ENCODE peak calls at places on chromosomes 2 and 18, in five cellular contexts. U is K562, D is endothelial cell of umbilical vein, C is stomach, T is GM12891. P is an unnamed sample.

GRCh38 chr18:1760901-1761300 is 810.4 kb downstream of the METTL4 start:
- DNase-seq in U (no peak), D (no peak), C (no peak), T (no peak), P (no peak)

GRCh38 chr2:107255744-107256143 is 369.8 kb upstream of the ST6GAL2 start:
- DNase-seq in U (no peak), D (no peak), C (no peak), T (no peak), P (no peak)

GRCh38 chr18:6435731-6436130 is 21.0 kb upstream of the L3MBTL4 start:
- DNase-seq in U (no peak), D (no peak), C (no peak), T (no peak), P (no peak)

GRCh38 chr2:95346738-95347671 is 49.9 kb downstream of the KCNIP3 start:
- DNase-seq in U (peak; percentile 39), D (peak; percentile 8), C (peak; percentile 25), T (no peak), P (peak; percentile 69)

GRCh38 chr2:10504994-10505820 is 57.1 kb upstream of the ODC1 start:
- DNase-seq in U (no peak), D (no peak), C (peak; percentile 15), T (no peak), P (no peak)

GRCh38 chr2:190862591-190862991 is 18.0 kb upstream of the GLS start:
- DNase-seq in U (no peak), D (no peak), C (no peak), T (no peak), P (no peak)

GRCh38 chr2:104834431-104834830 is 19.5 kb upstream of the POU3F3 start:
- DNase-seq in U (no peak), D (no peak), C (no peak), T (no peak), P (no peak)

GRCh38 chr2:109417701-109418335 is 195.9 kb downstream of the SEPTIN10 start:
- DNase-seq in U (no peak), D (no peak), C (peak; percentile 40), T (no peak), P (no peak)

GRCh38 chr2:134446431-134447091 is 192.7 kb downstream of the MGAT5 start:
- DNase-seq in U (no peak), D (peak; percentile 90), C (no peak), T (no peak), P (no peak)

GRCh38 chr2:86249843-86250402 is 50.7 kb downstream of the MRPL35 start:
- DNase-seq in U (peak; percentile 29), D (no peak), C (peak; percentile 55), T (no peak), P (peak; percentile 78)

GRCh38 chr2:238160206-238161129 is 1.7 kb downstream of the ERFE start:
- DNase-seq in U (peak; percentile 54), D (no peak), C (no peak), T (no peak), P (no peak)

GRCh38 chr2:102032368-102033027 is 40.7 kb downstream of the IL1R2 start:
- DNase-seq in U (no peak), D (no peak), C (no peak), T (no peak), P (no peak)

GRCh38 chr2:239791727-239792648 is 233.2 kb downstream of the NDUFA10 start:
- DNase-seq in U (no peak), D (no peak), C (peak; percentile 20), T (no peak), P (peak; percentile 46)

GRCh38 chr2:210003394-210003793 is 956 bp downstream of the RPE start:
- DNase-seq in U (no peak), D (no peak), C (no peak), T (no peak), P (no peak)

GRCh38 chr2:204947448-204947847 is 402.2 kb downstream of the PARD3B start:
- DNase-seq in U (no peak), D (no peak), C (no peak), T (no peak), P (no peak)

GRCh38 chr2:41926614-41927580 is 120.9 kb upstream of the PKDCC start:
- DNase-seq in U (no peak), D (no peak), C (no peak), T (no peak), P (peak; percentile 95)

GRCh38 chr2:182593394-182593707 is 122.7 kb upstream of the DNAJC10 start:
- DNase-seq in U (no peak), D (peak; percentile 10), C (no peak), T (no peak), P (no peak)

GRCh38 chr2:23813438-23813837 is 113.5 kb downstream of the ATAD2B start:
- DNase-seq in U (no peak), D (no peak), C (no peak), T (no peak), P (no peak)

GRCh38 chr2:187996630-187997029 is 295.0 kb upstream of the GULP1 start:
- DNase-seq in U (no peak), D (no peak), C (no peak), T (no peak), P (no peak)

DNA sequence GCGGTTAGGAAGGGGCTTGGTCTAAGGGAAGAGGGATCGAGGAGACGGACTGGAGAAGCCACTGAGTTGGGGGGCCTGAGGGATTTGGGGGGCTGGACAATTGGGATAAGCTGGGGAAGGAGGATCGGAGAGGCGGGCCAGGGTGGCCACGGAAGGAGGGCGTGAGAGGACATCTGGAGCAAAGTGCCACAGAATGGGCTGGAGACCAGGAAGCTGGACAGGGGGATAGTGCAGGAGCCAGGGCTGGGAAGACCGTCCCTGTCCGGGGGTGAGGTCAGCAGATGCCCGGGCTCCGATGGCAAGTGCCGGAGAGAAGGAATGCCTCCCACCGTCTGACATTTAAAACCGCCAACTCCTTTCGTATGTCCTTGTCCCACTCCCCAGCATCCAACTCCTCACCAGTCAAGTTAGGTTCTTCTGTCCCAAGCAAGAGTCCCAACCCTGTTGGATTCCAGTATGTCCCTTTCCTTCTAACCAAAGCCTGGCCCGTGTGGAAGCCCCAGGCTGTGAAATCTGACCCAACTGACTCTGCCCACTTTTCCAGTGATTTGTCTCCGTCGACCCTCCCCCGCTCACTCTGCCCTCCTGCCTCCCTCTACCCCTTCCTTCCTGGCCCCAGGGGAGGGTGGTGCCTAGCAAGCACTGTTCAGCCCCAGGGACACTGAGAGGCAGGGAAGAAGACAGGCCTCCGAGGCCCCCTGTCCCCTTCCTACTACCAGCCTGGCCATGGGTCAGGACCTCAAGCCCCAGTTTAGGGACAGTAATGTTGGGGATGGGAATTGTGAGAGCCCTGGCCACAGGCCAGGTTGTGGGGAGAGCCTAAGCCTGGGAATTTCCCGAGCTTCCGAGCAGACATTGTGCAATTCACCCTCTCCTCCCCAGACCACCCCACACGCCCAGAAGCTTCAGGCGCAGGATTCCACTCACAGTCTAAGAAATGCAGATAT is 31.5 kb upstream of the TMBIM1 start:
- DNase-seq in U (no peak), D (peak; percentile 77), C (no peak), T (no peak), P (no peak)
- TF ChIP-seq POLR2AphosphoS5 in U (no peak), D (peak; percentile 36), C (no peak), T (no peak), P (no peak)

GRCh38 chr18:24009651-24010333 is 4.8 kb upstream of the TTC39C start:
- DNase-seq in U (no peak), D (no peak), C (no peak), T (no peak), P (no peak)
- TF ChIP-seq POLR2A in U (no peak), D (no peak), C (no peak), T (no peak), P (no peak)

GRCh38 chr2:118123561-118124232 is 35.4 kb downstream of the INSIG2 start:
- DNase-seq in U (no peak), D (peak; percentile 87), C (no peak), T (no peak), P (no peak)
- TF ChIP-seq POLR2AphosphoS5 in U (no peak), D (no peak), C (no peak), T (no peak), P (no peak)

GRCh38 chr2:232942831-232943230 is 70.2 kb downstream of the NGEF start:
- DNase-seq in U (no peak), D (no peak), C (no peak), T (no peak), P (no peak)

GRCh38 chr2:232940724-232941123 is 70.7 kb downstream of the SNORC start:
- DNase-seq in U (no peak), D (no peak), C (no peak), T (no peak), P (no peak)

GRCh38 chr2:232937278-232937906 is 67.3 kb downstream of the SNORC start:
- DNase-seq in U (peak; percentile 63), D (no peak), C (no peak), T (no peak), P (no peak)

GRCh38 chr2:232941400-232941799 is 71.3 kb downstream of the SNORC start:
- DNase-seq in U (no peak), D (no peak), C (no peak), T (no peak), P (no peak)

DNA sequence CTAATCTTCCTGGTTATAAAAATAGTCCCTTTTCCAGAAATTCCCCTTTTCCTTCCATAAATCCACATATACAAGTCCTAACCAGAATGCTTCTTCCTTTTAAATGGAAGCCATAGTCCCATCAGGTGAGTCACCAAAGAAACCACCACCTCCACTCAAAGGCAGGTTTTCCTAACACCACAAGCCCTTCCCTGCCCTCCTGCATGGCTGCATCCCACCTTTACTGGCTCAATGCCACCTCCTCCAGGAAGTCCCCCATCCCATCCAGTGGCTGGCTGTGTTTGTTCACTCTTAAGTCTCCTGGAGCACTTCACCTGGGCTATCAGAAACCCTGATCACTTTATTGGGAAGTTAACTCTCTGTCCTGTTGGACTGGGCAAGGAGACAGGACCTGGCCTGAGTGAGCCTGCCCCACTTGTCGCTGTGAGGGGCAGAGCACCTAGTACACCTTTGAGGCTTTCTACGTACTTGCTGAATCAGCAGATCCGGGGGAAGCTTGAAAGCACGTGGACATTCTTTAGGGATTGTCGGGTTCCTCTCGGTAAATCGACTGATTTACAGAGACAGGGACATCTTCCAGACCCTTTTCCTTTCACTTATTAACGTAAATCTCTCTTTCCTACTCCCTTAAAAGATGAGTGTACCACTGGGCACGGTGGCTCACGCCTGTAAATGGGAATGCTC is 71.0 kb downstream of the NGEF start:
- DNase-seq in U (no peak), D (no peak), C (no peak), T (no peak), P (no peak)
- TF ChIP-seq POLR2A in U (no peak), D (no peak), C (no peak), T (no peak), P (no peak)

GRCh38 chr2:84906900-84907714 is 1.7 kb downstream of the TMSB10 start:
- DNase-seq in U (peak; percentile 60), D (peak; percentile 72), C (no peak), T (no peak), P (peak; percentile 83)
- TF ChIP-seq POLR2AphosphoS5 in U (no peak), D (peak; percentile 95), C (peak; percentile 5), T (peak; percentile 70), P (peak; percentile 70)

DNA sequence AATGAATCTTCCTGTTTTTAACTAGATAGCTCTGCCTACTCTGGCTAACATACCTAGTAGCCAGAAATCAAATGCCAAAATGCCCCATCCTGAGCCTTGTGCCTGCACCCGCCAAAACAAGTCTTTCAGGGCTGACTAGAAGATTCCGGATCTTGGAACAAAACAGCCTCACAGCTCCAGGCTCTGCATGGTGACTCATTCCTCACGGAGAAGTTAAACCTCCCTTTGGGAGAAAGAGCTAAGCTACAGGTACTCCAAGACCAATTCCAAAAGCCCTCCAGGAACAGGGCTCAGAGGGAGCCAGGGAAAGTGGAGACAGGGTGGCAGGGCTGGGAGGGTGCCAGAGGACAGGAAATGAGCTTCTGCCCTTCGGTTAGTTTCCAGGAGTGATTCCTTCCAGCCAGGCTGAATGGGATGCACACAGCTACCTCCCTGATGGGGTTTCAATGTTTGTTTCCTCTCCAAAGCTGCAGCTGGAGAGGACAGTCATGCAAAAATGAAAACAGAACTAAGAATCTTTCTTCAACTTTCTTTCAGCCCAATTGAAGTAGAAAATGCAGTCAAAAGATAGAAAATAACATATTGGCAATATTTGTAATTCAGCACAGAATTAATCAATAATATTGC is 295.6 kb downstream of the TNS1 start:
- DNase-seq in U (no peak), D (no peak), C (no peak), T (no peak), P (no peak)
- TF ChIP-seq POLR2A in U (no peak), D (no peak), C (no peak), T (no peak), P (no peak)

P was measured in sigmoid colon.